ENCODE peak calls at places on chromosome 13, in eight cellular contexts. O, X, I, A, N, D, R and J are unnamed samples.

GRCh38 chr13:24274452-24274971 is 34.9 kb upstream of the C1QTNF9 start:
- DNase-seq in I (peak; percentile 77), X (peak; percentile 40), O (no peak), D (no peak), A (no peak), N (no peak), R (no peak), J (peak; percentile 74)

GRCh38 chr13:33167521-33167920 is 118.0 kb downstream of the STARD13 start:
- DNase-seq in R (no peak), O (no peak), A (no peak), D (no peak), X (no peak), I (no peak), N (no peak), J (no peak)

GRCh38 chr13:43300817-43301216 is 277.4 kb downstream of the DNAJC15 start:
- DNase-seq in R (no peak), A (no peak), O (no peak), I (no peak), D (no peak), N (no peak), X (no peak), J (no peak)

GRCh38 chr13:32031025-32031814 is at the start of gene FRY:
- DNase-seq in O (peak; percentile 78), N (peak; percentile 74), R (peak; percentile 46), I (peak; percentile 77), D (peak; percentile 53), A (no peak), X (peak; percentile 60), J (peak; percentile 74)

GRCh38 chr13:79679334-79679733 is 198.4 kb downstream of the NDFIP2 start:
- DNase-seq in I (peak; percentile 15), X (peak; percentile 81), R (peak; percentile 71), N (peak; percentile 80), D (peak; percentile 70), O (peak; percentile 92), A (no peak), J (peak; percentile 14)

GRCh38 chr13:36163809-36164308 is 32.7 kb upstream of the DCLK1 start:
- DNase-seq in I (no peak), A (peak; percentile 72), R (no peak), X (peak; percentile 45), D (no peak), O (peak; percentile 57), N (peak; percentile 71), J (no peak)

GRCh38 chr13:30409911-30410704 is 12.2 kb upstream of the UBE2L5 start:
- DNase-seq in N (no peak), R (no peak), A (no peak), D (no peak), I (no peak), X (no peak), O (no peak), J (no peak)

GRCh38 chr13:41071775-41072174 is 10.5 kb downstream of the WBP4 start:
- DNase-seq in A (no peak), O (no peak), R (no peak), D (no peak), I (no peak), N (no peak), X (no peak), J (no peak)

GRCh38 chr13:30360586-30360985 is 53.2 kb upstream of the KATNAL1 start:
- DNase-seq in O (no peak), X (no peak), R (no peak), I (no peak), N (no peak), A (no peak), D (no peak), J (no peak)

GRCh38 chr13:36131215-36131930 is at the start of gene DCLK1:
- DNase-seq in I (no peak), D (peak; percentile 45), A (no peak), X (peak; percentile 29), N (no peak), R (peak; percentile 60), O (peak; percentile 63), J (no peak)

GRCh38 chr13:48448285-48448962 is 35.5 kb upstream of the LPAR6 start:
- DNase-seq in O (no peak), A (peak; percentile 24), R (no peak), I (no peak), N (no peak), D (no peak), X (no peak), J (no peak)

GRCh38 chr13:111123221-111123620 is 8.1 kb downstream of the ARHGEF7 start:
- DNase-seq in O (no peak), N (no peak), X (no peak), R (no peak), I (no peak), A (no peak), D (no peak), J (no peak)

GRCh38 chr13:111121421-111121820 is 6.3 kb downstream of the ARHGEF7 start:
- DNase-seq in N (no peak), R (no peak), O (no peak), A (no peak), X (no peak), I (no peak), D (no peak), J (no peak)

GRCh38 chr13:111120913-111121312 is 5.8 kb downstream of the ARHGEF7 start:
- DNase-seq in N (no peak), O (no peak), A (no peak), R (no peak), D (no peak), I (no peak), X (no peak), J (no peak)

GRCh38 chr13:111122631-111123030 is 7.5 kb downstream of the ARHGEF7 start:
- DNase-seq in A (no peak), N (no peak), O (no peak), D (no peak), X (no peak), R (no peak), I (no peak), J (no peak)

DNA sequence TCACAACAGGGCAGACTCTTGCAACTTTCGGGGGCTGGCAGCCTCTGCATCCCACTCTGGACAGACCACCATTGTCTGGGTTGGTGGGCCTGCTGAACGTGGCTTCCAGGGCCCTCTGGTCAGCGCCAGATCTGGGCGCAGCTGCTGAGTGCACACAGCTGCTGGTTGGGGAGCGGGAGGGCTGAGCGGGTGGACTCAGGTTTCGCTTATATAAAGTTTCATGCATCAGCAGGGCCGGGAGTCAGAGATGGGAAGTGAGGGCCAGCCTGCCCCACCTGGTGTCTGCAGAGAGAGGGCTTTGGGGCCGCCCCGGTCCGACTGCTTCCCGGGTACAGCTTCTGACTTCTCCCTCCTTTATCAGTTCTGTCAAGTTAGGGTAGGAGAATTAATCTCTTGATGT is 6.9 kb downstream of the ARHGEF7 start:
- DNase-seq in R (no peak), O (no peak), I (no peak), D (no peak), X (no peak), A (no peak), N (no peak), J (no peak)
- TF ChIP-seq CTCF in R (no peak), O (no peak), I (no peak), D (no peak), X (no peak), A (no peak), N (no peak), J (no peak)

GRCh38 chr13:46804391-46804815 is 7.4 kb upstream of the ESD start:
- DNase-seq in N (no peak), A (peak; percentile 71), I (no peak), R (no peak), D (no peak), O (no peak), X (no peak), J (no peak)
- TF ChIP-seq CTCF in N (no peak), A (no peak), I (no peak), R (no peak), D (no peak), O (no peak), X (no peak), J (no peak)

GRCh38 chr13:51765142-51765515 is 38.8 kb downstream of the DHRS12 start:
- DNase-seq in D (no peak), R (no peak), X (no peak), I (no peak), O (no peak), A (no peak), N (no peak), J (no peak)

GRCh38 chr13:51768976-51769375 is 35.0 kb downstream of the DHRS12 start:
- DNase-seq in R (no peak), A (no peak), I (no peak), O (no peak), X (no peak), N (no peak), D (no peak), J (no peak)

GRCh38 chr13:51768378-51768921 is 35.5 kb downstream of the DHRS12 start:
- DNase-seq in I (no peak), O (peak; percentile 73), X (no peak), N (no peak), D (no peak), A (no peak), R (no peak), J (no peak)

GRCh38 chr13:51769455-51770127 is 34.4 kb downstream of the DHRS12 start:
- DNase-seq in I (no peak), X (peak; percentile 69), D (no peak), R (no peak), O (no peak), N (no peak), A (no peak), J (no peak)

GRCh38 chr13:51767100-51767499 is 36.9 kb downstream of the DHRS12 start:
- DNase-seq in I (no peak), D (peak; percentile 31), N (no peak), X (no peak), R (no peak), O (no peak), A (no peak), J (no peak)
- TF ChIP-seq CTCF in I (no peak), D (no peak), N (no peak), X (no peak), R (no peak), O (no peak), A (no peak), J (peak; percentile 12)

GRCh38 chr13:107681611-107682010 is 533.7 kb downstream of the LIG4 start:
- DNase-seq in O (peak; percentile 62), D (no peak), X (no peak), N (no peak), R (no peak), I (no peak), A (no peak), J (no peak)

GRCh38 chr13:107675847-107676550 is 539.3 kb downstream of the LIG4 start:
- DNase-seq in X (no peak), I (no peak), D (no peak), O (peak; percentile 17), R (no peak), N (no peak), A (no peak), J (no peak)

GRCh38 chr13:107678075-107678689 is 537.2 kb downstream of the LIG4 start:
- DNase-seq in R (no peak), A (no peak), X (no peak), I (no peak), D (no peak), O (peak; percentile 15), N (no peak), J (no peak)

GRCh38 chr13:107685876-107686275 is 529.5 kb downstream of the LIG4 start:
- DNase-seq in X (no peak), R (no peak), O (no peak), A (no peak), I (no peak), D (no peak), N (no peak), J (no peak)

DNA sequence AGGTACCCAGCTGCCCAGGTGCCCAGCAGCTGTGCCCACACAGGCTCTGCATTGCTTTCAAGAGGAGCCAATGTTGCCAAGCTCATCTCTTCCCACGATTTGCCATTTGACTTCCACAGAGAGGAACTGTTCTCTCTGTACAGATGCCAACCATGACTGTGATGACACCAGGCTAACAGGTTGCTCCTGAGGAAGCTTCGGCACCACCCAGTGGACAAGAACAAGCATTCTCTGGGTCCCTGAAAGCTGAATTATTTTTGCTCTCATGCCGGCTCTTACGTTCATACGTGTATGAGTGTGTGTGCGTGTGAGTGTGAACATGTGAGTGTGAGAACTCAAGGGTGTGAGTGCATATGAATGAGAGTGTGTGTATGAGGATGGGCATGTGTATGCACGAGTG is 535.2 kb downstream of the LIG4 start:
- DNase-seq in A (no peak), N (no peak), O (no peak), X (no peak), D (no peak), I (no peak), R (no peak), J (no peak)
- TF ChIP-seq CTCF in A (no peak), N (no peak), O (no peak), X (no peak), D (no peak), I (no peak), R (no peak), J (no peak)